ENCODE peak calls at places on chromosome 3, in nine cellular contexts. H is colonic mucosa; J is CD4-positive, CD25-positive, alpha-beta regulatory T cell; Y is right atrium auricular region; E is naive thymus-derived CD4-positive, alpha-beta T cell; K is endodermal cell; N is A673; Z is heart right ventricle; X is MM.1S. P is an unnamed sample. For H3K4me1 and H3K27me3, the result is how much of the 10 kb centered on the place peaks cover.

GRCh38 chr3:49422379-49423248 is at the start of gene AMT:
- DNase-seq in H (peak), J (no peak), Y (no peak), E (no peak), K (peak), N (no peak), Z (peak), X (no peak), P (peak)

GRCh38 chr3:101898062-101898461 is 48.7 kb downstream of the NFKBIZ start:
- DNase-seq in H (no peak), J (no peak), Y (no peak), E (no peak), K (no peak), N (no peak), Z (no peak), X (no peak), P (no peak)

GRCh38 chr3:140922634-140923033 is 19.0 kb upstream of the SLC25A36 start:
- DNase-seq in H (no peak), J (peak), Y (no peak), E (no peak), K (no peak), N (peak), Z (no peak), X (no peak), P (no peak)

GRCh38 chr3:3634326-3634725 is 164.9 kb upstream of the LRRN1 start:
- DNase-seq in H (no peak), J (no peak), Y (no peak), E (no peak), K (no peak), N (no peak), Z (no peak), X (no peak), P (no peak)

GRCh38 chr3:141797167-141797773 is 34.1 kb downstream of the GRK7 start:
- DNase-seq in H (peak), J (peak), Y (peak), E (peak), K (peak), N (peak), Z (peak), X (no peak), P (peak)

GRCh38 chr3:8505621-8506020 is 4.0 kb downstream of the LMCD1 start:
- DNase-seq in H (peak), J (no peak), Y (no peak), E (no peak), K (no peak), N (no peak), Z (no peak), X (no peak), P (no peak)

GRCh38 chr3:123064914-123065313 is 1.9 kb upstream of the PDIA5 start:
- DNase-seq in H (no peak), J (no peak), Y (no peak), E (no peak), K (no peak), N (no peak), Z (no peak), X (no peak), P (no peak)

GRCh38 chr3:188362405-188362831 is 208.5 kb downstream of the LPP start:
- DNase-seq in H (no peak), J (no peak), Y (no peak), E (no peak), K (no peak), N (no peak), Z (no peak), X (no peak), P (no peak)

GRCh38 chr3:40173291-40173710 is 136.2 kb upstream of the EIF1B start:
- DNase-seq in H (no peak), J (no peak), Y (no peak), E (no peak), K (peak), N (no peak), Z (no peak), X (no peak), P (no peak)

GRCh38 chr3:80017369-80017768 is 249.6 kb upstream of the ROBO1 start:
- DNase-seq in H (no peak), J (no peak), Y (no peak), E (no peak), K (no peak), N (peak), Z (no peak), X (no peak), P (no peak)

GRCh38 chr3:53171109-53171453 is 10.1 kb downstream of the PRKCD start:
- DNase-seq in H (no peak), J (no peak), Y (no peak), E (no peak), K (no peak), N (no peak), Z (no peak), X (no peak), P (no peak)

DNA sequence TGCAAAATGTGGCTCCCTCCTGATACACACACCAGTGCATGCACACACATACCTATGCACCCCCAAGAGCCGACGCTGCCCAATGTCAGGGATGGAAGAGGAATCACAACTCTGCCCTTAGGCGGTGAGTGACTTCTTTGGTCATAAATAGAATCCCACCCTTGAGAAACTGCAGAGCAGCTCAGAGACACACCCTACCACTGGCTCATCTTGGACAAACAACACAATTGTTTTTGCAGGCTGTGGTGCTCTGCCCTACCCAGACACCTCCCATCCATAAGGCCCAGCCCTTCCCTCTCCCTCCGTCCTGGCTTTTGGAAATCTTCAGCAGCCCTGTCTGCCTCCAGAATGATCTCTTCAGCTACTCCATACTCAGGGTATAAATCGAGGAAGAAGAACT is 73.8 kb upstream of the HRH1 start:
- DNase-seq in H (no peak), J (no peak), Y (no peak), E (no peak), K (no peak), N (no peak), Z (no peak), X (no peak), P (peak)
- H3K27ac ChIP-seq in H (no peak), J (no peak), Y (no peak), E (no peak), K (no peak), N (no peak), Z (no peak), X (no peak), P (no peak)

GRCh38 chr3:45098315-45098714 is 47.9 kb downstream of the CDCP1 start:
- DNase-seq in H (no peak), J (no peak), Y (no peak), E (no peak), K (no peak), N (no peak), Z (no peak), X (no peak), P (no peak)
- H3K4me1 ChIP-seq in H (under half), J (under half), Y (under half), E (under half), K (under half), N (under half), Z (under half), X (under half), P (under half)

GRCh38 chr3:195198424-195199346 is 72.3 kb downstream of the XXYLT1 start:
- DNase-seq in H (no peak), J (no peak), Y (peak), E (no peak), K (peak), N (no peak), Z (no peak), X (no peak), P (no peak)

GRCh38 chr3:195195321-195196209 is 75.4 kb downstream of the XXYLT1 start:
- DNase-seq in H (no peak), J (no peak), Y (peak), E (no peak), K (peak), N (peak), Z (no peak), X (no peak), P (no peak)

GRCh38 chr3:195200010-195200822 is 70.7 kb downstream of the XXYLT1 start:
- DNase-seq in H (peak), J (no peak), Y (peak), E (no peak), K (peak), N (no peak), Z (no peak), X (no peak), P (no peak)

GRCh38 chr3:195196266-195196665 is 74.7 kb downstream of the XXYLT1 start:
- DNase-seq in H (no peak), J (no peak), Y (peak), E (no peak), K (peak), N (no peak), Z (no peak), X (no peak), P (no peak)

DNA sequence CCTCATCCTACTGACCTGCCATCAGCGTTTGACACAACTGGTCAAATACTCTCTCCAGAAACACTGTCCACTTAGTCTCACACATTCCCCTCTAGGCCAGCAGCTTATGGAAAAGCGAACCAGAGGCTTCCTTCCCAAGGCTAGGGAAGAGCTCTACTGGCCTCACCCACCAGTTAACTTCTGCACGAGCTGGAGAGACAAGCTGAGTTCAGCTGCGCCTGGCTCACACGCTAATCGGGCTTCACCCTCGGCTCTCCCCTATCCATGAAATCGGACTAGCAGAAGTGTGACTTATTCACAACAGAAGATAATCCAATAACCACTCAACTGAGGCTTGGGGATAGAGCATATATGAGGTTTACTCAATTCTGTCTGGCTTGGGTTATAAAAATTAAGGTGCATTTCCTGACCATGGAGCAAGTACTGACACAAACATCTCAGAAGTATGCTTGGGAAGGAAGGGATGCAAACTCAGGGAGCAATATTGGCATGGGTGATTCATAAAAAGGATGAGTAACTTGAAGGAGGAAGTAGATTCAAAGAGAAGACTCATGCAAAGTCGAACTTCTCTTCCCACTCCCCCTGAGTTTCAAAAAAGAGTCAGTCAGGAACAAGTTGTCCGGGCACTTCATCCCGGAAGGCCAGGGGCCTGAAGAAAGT is 73.1 kb downstream of the XXYLT1 start:
- DNase-seq in H (no peak), J (no peak), Y (peak), E (no peak), K (peak), N (peak), Z (no peak), X (no peak), P (no peak)
- H3K27me3 ChIP-seq in H (under half), J (under half), Y (under half), E (under half), K (under half), N (under half), Z (under half), X (under half), P (under half)

GRCh38 chr3:99845335-99845734 is 27.7 kb downstream of the CMSS1 start:
- DNase-seq in H (no peak), J (no peak), Y (no peak), E (no peak), K (no peak), N (no peak), Z (no peak), X (no peak), P (no peak)
- H3K27ac ChIP-seq in H (peak), J (no peak), Y (peak), E (no peak), K (no peak), N (no peak), Z (peak), X (no peak), P (peak)

GRCh38 chr3:11554666-11555065 is 89.0 kb downstream of the VGLL4 start:
- DNase-seq in H (no peak), J (no peak), Y (no peak), E (no peak), K (no peak), N (no peak), Z (no peak), X (no peak), P (no peak)

GRCh38 chr3:11551019-11551418 is 92.7 kb downstream of the VGLL4 start:
- DNase-seq in H (no peak), J (no peak), Y (no peak), E (no peak), K (no peak), N (no peak), Z (no peak), X (no peak), P (no peak)

GRCh38 chr3:11553436-11554235 is 90.1 kb downstream of the VGLL4 start:
- DNase-seq in H (no peak), J (no peak), Y (peak), E (no peak), K (no peak), N (no peak), Z (peak), X (no peak), P (no peak)

GRCh38 chr3:11554236-11554610 is 89.5 kb downstream of the VGLL4 start:
- DNase-seq in H (no peak), J (no peak), Y (no peak), E (no peak), K (no peak), N (no peak), Z (no peak), X (no peak), P (no peak)

GRCh38 chr3:11552289-11553264 is 91.1 kb downstream of the VGLL4 start:
- DNase-seq in H (no peak), J (no peak), Y (no peak), E (no peak), K (no peak), N (no peak), Z (no peak), X (no peak), P (no peak)
- H3K4me1 ChIP-seq in H (under half), J (under half), Y (under half), E (under half), K (under half), N (under half), Z (half or more), X (under half), P (under half)

GRCh38 chr3:36557708-36558100 is 177.4 kb downstream of the STAC start:
- DNase-seq in H (no peak), J (no peak), Y (no peak), E (no peak), K (no peak), N (no peak), Z (no peak), X (no peak), P (no peak)

GRCh38 chr3:36557021-36557707 is 176.9 kb downstream of the STAC start:
- DNase-seq in H (no peak), J (no peak), Y (no peak), E (no peak), K (no peak), N (no peak), Z (no peak), X (peak), P (no peak)

GRCh38 chr3:36562945-36563344 is 182.6 kb downstream of the STAC start:
- DNase-seq in H (no peak), J (no peak), Y (no peak), E (no peak), K (no peak), N (no peak), Z (no peak), X (no peak), P (no peak)

GRCh38 chr3:36560685-36561084 is 180.4 kb downstream of the STAC start:
- DNase-seq in H (no peak), J (no peak), Y (no peak), E (no peak), K (no peak), N (no peak), Z (no peak), X (no peak), P (no peak)
- H3K27me3 ChIP-seq in H (under half), J (under half), Y (under half), E (under half), K (under half), N (under half), Z (under half), X (under half), P (under half)

GRCh38 chr3:59364471-59364870 is 314.6 kb upstream of the CFAP20DC start:
- DNase-seq in H (no peak), J (no peak), Y (no peak), E (no peak), K (no peak), N (no peak), Z (no peak), X (no peak), P (no peak)

GRCh38 chr3:59368887-59369286 is 319.1 kb upstream of the CFAP20DC start:
- DNase-seq in H (no peak), J (no peak), Y (no peak), E (no peak), K (no peak), N (no peak), Z (no peak), X (no peak), P (no peak)

GRCh38 chr3:59367150-59367549 is 317.3 kb upstream of the CFAP20DC start:
- DNase-seq in H (no peak), J (no peak), Y (no peak), E (no peak), K (no peak), N (peak), Z (no peak), X (peak), P (no peak)

GRCh38 chr3:59366218-59366617 is 316.4 kb upstream of the CFAP20DC start:
- DNase-seq in H (no peak), J (no peak), Y (no peak), E (no peak), K (no peak), N (no peak), Z (no peak), X (no peak), P (no peak)
- H3K27ac ChIP-seq in H (no peak), J (no peak), Y (no peak), E (no peak), K (no peak), N (no peak), Z (no peak), X (no peak), P (no peak)